ENCODE peak calls at places on chromosome 9, in nine cellular contexts. W is uterus; V is CD8-positive, alpha-beta T cell; P is spleen; T is IMR-90; F is CD8-positive, alpha-beta memory T cell; E is transverse colon; Y is Peyer's patch; X is RWPE2. J is an unnamed sample. For H3K27me3, the result is how much of the 10 kb centered on the place peaks cover.

GRCh38 chr9:6827370-6827949 is 69.7 kb downstream of the KDM4C start:
- DNase-seq in P (no peak), Y (no peak), V (no peak), E (no peak), T (peak), F (no peak), W (no peak), X (no peak), J (no peak)

GRCh38 chr9:24793711-24794110 is 248.0 kb upstream of the IZUMO3 start:
- DNase-seq in P (no peak), X (no peak), Y (no peak), E (no peak), F (no peak), T (no peak), W (no peak), V (no peak), J (no peak)

GRCh38 chr9:127927457-127928231 is 2.9 kb downstream of the PIP5KL1 start:
- DNase-seq in X (peak), F (peak), E (peak), W (no peak), Y (peak), V (peak), P (no peak), T (no peak), J (no peak)

GRCh38 chr9:2704504-2704903 is 12.8 kb upstream of the KCNV2 start:
- DNase-seq in V (no peak), E (no peak), F (no peak), T (no peak), Y (no peak), W (no peak), P (no peak), X (no peak), J (no peak)

GRCh38 chr9:652896-653295 is 188.6 kb upstream of the DMRT1 start:
- DNase-seq in V (no peak), Y (no peak), T (no peak), P (no peak), W (no peak), X (no peak), F (no peak), E (peak), J (no peak)

GRCh38 chr9:125744616-125745387 is 2.4 kb upstream of the PBX3 start:
- DNase-seq in T (peak), E (no peak), V (no peak), X (no peak), F (no peak), P (no peak), Y (no peak), W (no peak), J (no peak)

GRCh38 chr9:115733736-115734135 is 419.9 kb upstream of the PAPPA start:
- DNase-seq in T (no peak), W (no peak), X (no peak), E (no peak), Y (no peak), F (no peak), P (no peak), V (no peak), J (no peak)

GRCh38 chr9:95383198-95383673 is 65.7 kb upstream of the FANCC start:
- DNase-seq in W (no peak), T (peak), Y (no peak), V (no peak), F (no peak), E (no peak), P (no peak), X (no peak), J (no peak)

GRCh38 chr9:20048985-20049384 is 260.1 kb upstream of the SLC24A2 start:
- DNase-seq in V (no peak), Y (no peak), W (no peak), X (no peak), F (no peak), T (no peak), E (no peak), P (no peak), J (no peak)

GRCh38 chr9:105901514-105902109 is 207.3 kb downstream of the TMEM38B start:
- DNase-seq in F (no peak), T (peak), P (no peak), Y (no peak), X (no peak), V (no peak), W (no peak), E (no peak), J (no peak)

GRCh38 chr9:127140181-127140580 is 17.7 kb upstream of the ANGPTL2 start:
- DNase-seq in E (no peak), F (no peak), Y (no peak), W (no peak), X (no peak), T (no peak), P (peak), V (no peak), J (no peak)

GRCh38 chr9:81563739-81564138 is 125.6 kb downstream of the TLE1 start:
- DNase-seq in T (no peak), P (no peak), Y (no peak), F (no peak), X (no peak), E (no peak), V (no peak), W (no peak), J (no peak)

GRCh38 chr9:127854169-127854833 is at the start of gene ENG:
- DNase-seq in T (peak), X (no peak), E (peak), W (peak), F (no peak), Y (no peak), P (peak), V (no peak), J (no peak)

GRCh38 chr9:86322973-86323644 is 31.1 kb downstream of the TUT7 start:
- DNase-seq in E (no peak), Y (no peak), X (no peak), W (no peak), T (peak), V (no peak), P (no peak), F (no peak), J (no peak)

GRCh38 chr9:92535940-92536850 is at the start of gene ECM2:
- DNase-seq in F (no peak), P (no peak), Y (no peak), W (no peak), V (no peak), E (no peak), T (peak), X (no peak), J (no peak)

GRCh38 chr9:89813482-89813881 is 208.7 kb downstream of the GADD45G start:
- DNase-seq in V (no peak), E (no peak), Y (no peak), W (no peak), T (no peak), X (no peak), F (no peak), P (no peak), J (no peak)

GRCh38 chr9:107361816-107362215 is 78.7 kb downstream of the RAD23B start:
- DNase-seq in Y (no peak), T (no peak), E (no peak), X (no peak), F (no peak), W (no peak), P (no peak), V (no peak), J (no peak)

GRCh38 chr9:88187631-88188030 is 49.4 kb upstream of the SPATA31C2 start:
- DNase-seq in W (no peak), P (no peak), Y (no peak), E (no peak), T (peak), F (no peak), V (no peak), X (no peak), J (no peak)

GRCh38 chr9:107504585-107505455 is 15.3 kb upstream of the KLF4 start:
- DNase-seq in V (no peak), T (peak), F (no peak), E (peak), P (no peak), X (no peak), W (no peak), Y (no peak), J (no peak)

GRCh38 chr9:112541690-112542089 is 55.1 kb downstream of the KIAA1958 start:
- DNase-seq in W (peak), E (no peak), T (peak), V (no peak), X (no peak), Y (no peak), F (no peak), P (no peak), J (no peak)

GRCh38 chr9:5436441-5436840 is 1.3 kb downstream of the PLGRKT start:
- DNase-seq in Y (no peak), E (peak), X (no peak), T (no peak), P (no peak), V (no peak), W (no peak), F (no peak), J (no peak)

GRCh38 chr9:81656871-81657337 is 32.4 kb downstream of the TLE1 start:
- DNase-seq in X (no peak), F (no peak), T (no peak), W (no peak), Y (no peak), P (no peak), E (no peak), V (no peak), J (no peak)

GRCh38 chr9:113462781-113463286 is 693 bp upstream of the RGS3 start:
- DNase-seq in W (no peak), Y (no peak), E (no peak), V (no peak), X (no peak), T (no peak), P (no peak), F (no peak), J (no peak)

GRCh38 chr9:95822583-95823431 is 52.7 kb upstream of the ERCC6L2 start:
- DNase-seq in P (no peak), X (no peak), W (no peak), F (no peak), V (no peak), T (peak), E (no peak), Y (no peak), J (no peak)

GRCh38 chr9:112174223-112174964 is 703 bp downstream of the SUSD1 start:
- DNase-seq in X (no peak), E (peak), F (peak), V (peak), W (peak), Y (peak), T (peak), P (peak), J (no peak)

GRCh38 chr9:93020785-93021670 is 37.5 kb upstream of the SUSD3 start:
- DNase-seq in V (no peak), T (no peak), Y (peak), E (no peak), X (no peak), W (no peak), F (peak), P (no peak), J (peak)

GRCh38 chr9:98375138-98375726 is 119.8 kb upstream of the TBC1D2 start:
- DNase-seq in X (peak), E (no peak), F (no peak), V (no peak), Y (no peak), W (no peak), P (no peak), T (peak), J (no peak)

GRCh38 chr9:73423891-73424290 is 272.2 kb downstream of the ANXA1 start:
- DNase-seq in X (no peak), V (no peak), E (no peak), F (no peak), W (no peak), P (no peak), T (no peak), Y (no peak), J (no peak)

GRCh38 chr9:115649991-115650472 is 503.6 kb upstream of the PAPPA start:
- DNase-seq in T (peak), Y (no peak), F (no peak), P (no peak), V (no peak), E (peak), X (no peak), W (peak), J (peak)

GRCh38 chr9:112403802-112404201 is 23.9 kb downstream of the HSDL2 start:
- DNase-seq in F (no peak), W (no peak), V (no peak), E (no peak), Y (no peak), P (no peak), T (no peak), X (no peak), J (no peak)

GRCh38 chr9:122228191-122228905 is 409 bp downstream of the LHX6 start:
- DNase-seq in W (no peak), X (no peak), Y (no peak), F (no peak), E (no peak), P (no peak), T (no peak), V (no peak), J (no peak)

GRCh38 chr9:4769321-4770080 is 23.2 kb upstream of the RCL1 start:
- DNase-seq in Y (no peak), V (no peak), X (no peak), W (no peak), E (no peak), F (no peak), P (no peak), T (peak), J (no peak)

DNA sequence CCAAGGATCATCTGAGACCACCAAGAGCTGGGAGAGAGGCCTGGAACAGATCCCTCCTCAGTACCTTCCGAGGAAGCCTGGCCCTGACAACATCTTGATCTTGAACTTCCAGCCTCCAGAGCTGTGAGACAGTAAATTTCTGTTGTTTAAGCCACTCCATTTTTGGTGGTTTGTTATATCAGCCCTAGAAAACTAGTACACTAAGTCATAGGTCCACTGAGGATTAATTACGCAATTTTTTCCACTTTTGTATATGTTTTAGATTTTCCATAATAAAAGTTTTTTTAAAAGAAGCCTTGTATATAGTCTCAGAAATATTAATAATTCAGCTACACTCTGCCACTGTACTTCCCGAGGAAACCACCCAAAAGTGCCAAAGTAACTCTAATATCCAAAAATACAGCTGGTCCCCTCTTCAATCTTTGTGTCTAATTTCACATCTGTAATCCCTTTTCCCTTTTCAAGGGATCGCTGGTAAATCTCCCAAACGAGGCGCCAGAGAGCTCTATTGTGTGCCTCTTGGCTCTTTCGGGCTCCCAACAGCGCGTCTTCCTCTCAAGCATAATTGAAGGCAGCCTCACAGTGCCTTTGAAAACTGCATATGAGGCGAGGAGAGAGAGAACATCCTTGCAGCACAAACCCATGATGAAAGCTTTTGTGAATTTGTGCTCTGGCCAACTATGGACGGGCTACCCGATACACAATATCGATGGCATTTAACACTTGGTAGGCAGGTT is 32.7 kb downstream of the PRUNE2 start:
- DNase-seq in P (no peak), X (no peak), W (no peak), E (no peak), V (no peak), Y (no peak), F (no peak), T (no peak), J (no peak)
- H3K27ac ChIP-seq in P (no peak), X (no peak), W (peak), E (peak), V (no peak), Y (peak), F (no peak), T (no peak), J (peak)

DNA sequence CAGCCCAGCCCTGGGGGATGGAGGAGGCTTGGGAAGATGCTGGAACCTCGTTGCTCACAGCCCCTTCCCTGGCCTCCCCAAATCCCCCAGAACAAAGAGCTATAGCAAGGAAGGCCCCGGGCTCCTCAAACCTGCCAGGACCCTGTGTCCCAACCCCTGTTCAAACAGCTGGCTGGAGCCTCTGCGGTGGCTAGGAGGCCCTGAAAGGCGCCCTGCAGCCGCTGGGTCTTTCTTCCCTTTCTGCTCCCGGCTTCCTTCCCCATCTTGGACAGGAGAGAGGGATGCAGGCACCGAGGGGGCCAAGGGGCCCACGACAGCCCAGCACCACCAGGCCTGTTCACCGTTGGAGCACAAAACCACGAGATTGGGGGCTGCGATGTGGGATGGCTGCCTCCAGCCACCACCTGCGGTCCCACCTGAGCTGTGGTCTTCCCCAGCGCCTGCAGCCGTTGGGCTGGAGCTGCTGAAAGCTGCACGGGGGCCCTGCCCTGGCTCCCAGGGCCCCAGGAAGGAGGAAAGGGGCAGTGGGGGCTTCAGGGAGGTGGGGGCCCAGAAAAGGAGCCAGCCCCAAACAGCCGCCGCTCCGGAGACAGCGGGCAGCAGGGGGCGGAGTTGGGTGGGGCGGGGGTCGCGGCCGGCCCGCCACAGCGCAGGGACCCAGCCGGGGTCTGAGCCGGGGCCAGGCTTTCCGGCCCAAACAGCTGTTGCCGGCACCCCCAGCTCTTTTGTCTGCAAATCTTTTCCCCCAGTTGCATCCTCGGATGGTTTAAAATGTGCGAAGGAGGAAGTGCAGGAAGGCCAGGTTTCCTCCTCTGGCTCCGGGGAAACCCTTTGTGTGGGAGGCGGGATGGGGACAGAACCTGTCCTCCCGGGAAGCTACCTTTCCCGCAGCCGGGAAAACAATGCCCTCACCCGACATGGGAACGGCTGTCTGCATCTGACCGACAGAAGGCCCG is 16.1 kb downstream of the NOTCH1 start:
- DNase-seq in E (no peak), W (no peak), X (no peak), T (no peak), Y (no peak), V (no peak), F (no peak), P (no peak), J (no peak)
- H3K4me3 ChIP-seq in E (no peak), W (no peak), X (no peak), T (no peak), Y (no peak), V (no peak), F (no peak), P (peak), J (no peak)

DNA sequence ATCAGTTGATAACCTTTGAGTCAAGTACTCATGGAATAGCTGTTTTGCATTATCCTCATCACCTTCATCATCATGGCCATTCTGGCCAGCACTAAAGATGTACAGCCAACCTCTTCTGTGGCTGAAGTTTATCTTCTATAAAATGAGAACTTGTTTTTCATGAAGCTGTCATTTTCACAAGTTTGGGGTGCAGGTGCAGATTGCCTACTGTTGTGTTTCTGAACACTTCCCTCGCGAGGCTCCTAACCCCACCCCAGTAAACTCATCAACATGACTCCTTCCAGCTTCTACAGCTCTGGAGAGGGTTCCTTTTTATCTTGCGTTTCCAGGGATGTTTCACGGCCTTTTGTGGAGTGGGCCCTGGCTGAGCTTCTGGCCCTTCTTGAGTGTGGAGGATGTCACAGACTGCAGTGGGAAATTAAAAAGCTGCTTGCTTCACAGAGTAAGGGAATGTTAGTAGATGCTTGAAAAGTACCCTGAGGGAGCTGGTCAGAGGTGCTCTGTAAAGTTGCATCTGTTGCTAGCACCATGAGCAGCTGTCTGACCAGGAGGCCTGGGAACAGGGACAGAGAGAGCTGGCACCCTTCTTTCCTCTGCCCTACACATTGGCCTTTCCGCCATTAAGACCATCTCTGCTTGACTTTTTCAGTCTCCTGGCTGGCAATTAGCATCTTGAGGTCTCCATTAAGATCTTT is 24.9 kb downstream of the SYK start:
- DNase-seq in V (no peak), E (no peak), P (no peak), X (no peak), F (no peak), T (no peak), W (no peak), Y (no peak), J (no peak)
- H3K27me3 ChIP-seq in V (under half), E (under half), P (under half), X (under half), F (under half), T (under half), W (under half), Y (under half), J (under half)

DNA sequence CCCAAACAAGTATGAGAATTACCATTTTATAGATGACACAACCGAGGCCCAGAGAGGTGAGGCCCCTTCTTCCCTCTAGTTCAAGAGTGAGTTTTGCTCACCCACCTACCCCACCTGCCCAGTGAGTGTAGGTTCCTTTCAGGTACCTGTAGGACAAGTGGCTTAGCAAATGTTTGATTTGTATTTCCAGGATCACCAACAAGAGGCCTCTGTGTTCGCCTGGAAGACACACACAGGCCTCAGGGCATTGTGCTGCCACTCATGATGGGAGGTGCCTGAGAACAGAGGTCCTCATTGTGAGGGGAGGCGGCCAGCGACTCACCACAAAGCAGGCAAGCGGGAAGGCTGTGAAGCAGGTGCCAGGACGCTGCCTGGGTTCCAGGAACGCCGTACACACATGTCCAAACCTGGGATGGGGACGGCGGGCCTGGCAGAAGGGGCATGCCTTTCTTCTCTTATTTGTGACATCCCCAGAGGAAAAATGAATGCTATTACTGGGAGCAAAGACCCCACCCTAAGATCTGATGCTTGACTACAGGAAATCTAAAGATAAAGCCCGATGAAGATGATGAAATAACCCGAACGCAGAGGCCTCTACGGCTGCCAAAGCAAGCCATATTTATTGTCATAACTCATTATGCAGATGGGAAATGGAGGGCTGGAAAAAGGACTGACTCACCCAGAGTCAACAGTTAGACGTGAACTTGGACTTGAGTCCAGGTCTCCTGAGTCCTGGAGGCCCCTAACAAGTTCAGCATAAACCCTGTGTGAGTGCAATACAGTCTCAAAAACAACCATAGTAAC is 60.2 kb upstream of the SLC25A51 start:
- DNase-seq in P (no peak), F (no peak), X (no peak), T (peak), Y (peak), E (peak), W (no peak), V (no peak), J (peak)
- H3K27ac ChIP-seq in P (no peak), F (no peak), X (peak), T (peak), Y (peak), E (peak), W (peak), V (no peak), J (peak)

J was measured in suprapubic skin.